ENCODE peak calls at places on chromosomes 5 and 9, in five cellular contexts. O is body of pancreas, D is spleen, G is ovary, V is IMR-90. K is an unnamed sample.

GRCh38 chr5:82405618-82406199 is 127.6 kb upstream of the RPS23 start:
- DNase-seq in O (no peak), D (no peak), G (no peak), V (peak; percentile 99), K (no peak)

GRCh38 chr5:117302949-117303348 is 728.3 kb upstream of the SEMA6A start:
- DNase-seq in O (no peak), D (no peak), G (no peak), V (no peak), K (no peak)

GRCh38 chr5:41176952-41177351 is 36.4 kb downstream of the C6 start:
- DNase-seq in O (no peak), D (no peak), G (no peak), V (peak; percentile 82), K (no peak)

GRCh38 chr5:176319827-176320554 is 41.6 kb downstream of the KIAA1191 start:
- DNase-seq in O (no peak), D (no peak), G (no peak), V (peak; percentile 6), K (no peak)

GRCh38 chr9:33132249-33132772 is 34.8 kb downstream of the B4GALT1 start:
- DNase-seq in O (no peak), D (peak; percentile 23), G (no peak), V (peak; percentile 90), K (no peak)

GRCh38 chr9:14480561-14480960 is 166.6 kb upstream of the NFIB start:
- DNase-seq in O (no peak), D (no peak), G (no peak), V (no peak), K (no peak)

GRCh38 chr5:81577091-81577490 is 173.8 kb downstream of the SSBP2 start:
- DNase-seq in O (no peak), D (no peak), G (no peak), V (no peak), K (no peak)

GRCh38 chr9:93364734-93365426 is 86.6 kb upstream of the FAM120A start:
- DNase-seq in O (no peak), D (no peak), G (no peak), V (no peak), K (no peak)

GRCh38 chr5:107557051-107557658 is 113.6 kb downstream of the EFNA5 start:
- DNase-seq in O (peak; percentile 19), D (no peak), G (no peak), V (no peak), K (no peak)

GRCh38 chr5:157528036-157528632 is 47.4 kb downstream of the ADAM19 start:
- DNase-seq in O (peak; percentile 51), D (no peak), G (no peak), V (peak; percentile 67), K (no peak)

GRCh38 chr5:169099801-169100734 is 200.9 kb downstream of the SLIT3 start:
- DNase-seq in O (no peak), D (no peak), G (no peak), V (no peak), K (peak; percentile 75)

GRCh38 chr9:3331801-3332200 is 194.0 kb downstream of the RFX3 start:
- DNase-seq in O (peak; percentile 10), D (no peak), G (no peak), V (no peak), K (no peak)

GRCh38 chr9:134282138-134282650 is 44.1 kb upstream of the RXRA start:
- DNase-seq in O (no peak), D (no peak), G (no peak), V (no peak), K (no peak)

GRCh38 chr5:89343666-89344065 is 460.7 kb upstream of the MEF2C start:
- DNase-seq in O (no peak), D (peak; percentile 72), G (no peak), V (peak; percentile 16), K (no peak)

GRCh38 chr5:80034962-80035821 is at the start of gene THBS4:
- DNase-seq in O (no peak), D (no peak), G (no peak), V (no peak), K (no peak)

GRCh38 chr9:36485647-36486453 is 85.8 kb upstream of the RNF38 start:
- DNase-seq in O (peak; percentile 17), D (no peak), G (peak; percentile 34), V (peak; percentile 17), K (peak; percentile 21)

GRCh38 chr5:98906756-98907355 is 22.0 kb downstream of the CHD1 start:
- DNase-seq in O (no peak), D (no peak), G (no peak), V (no peak), K (no peak)

GRCh38 chr5:67453526-67453925 is 256.9 kb upstream of the CD180 start:
- DNase-seq in O (no peak), D (no peak), G (no peak), V (no peak), K (no peak)

GRCh38 chr9:37753489-37754190 is at the start of gene TRMT10B:
- DNase-seq in O (peak; percentile 63), D (peak; percentile 91), G (peak; percentile 70), V (peak; percentile 64), K (peak; percentile 31)

GRCh38 chr9:17291766-17292165 is 156.9 kb downstream of the CNTLN start:
- DNase-seq in O (no peak), D (no peak), G (no peak), V (peak; percentile 63), K (no peak)

GRCh38 chr9:12955510-12956163 is 180.8 kb downstream of the LURAP1L start:
- DNase-seq in O (no peak), D (no peak), G (no peak), V (no peak), K (no peak)

GRCh38 chr9:105055922-105056321 is 128.0 kb upstream of the ABCA1 start:
- DNase-seq in O (no peak), D (no peak), G (no peak), V (peak; percentile 84), K (no peak)

GRCh38 chr9:21141427-21141882 is at the start of gene IFNW1:
- DNase-seq in O (no peak), D (no peak), G (no peak), V (no peak), K (no peak)

DNA sequence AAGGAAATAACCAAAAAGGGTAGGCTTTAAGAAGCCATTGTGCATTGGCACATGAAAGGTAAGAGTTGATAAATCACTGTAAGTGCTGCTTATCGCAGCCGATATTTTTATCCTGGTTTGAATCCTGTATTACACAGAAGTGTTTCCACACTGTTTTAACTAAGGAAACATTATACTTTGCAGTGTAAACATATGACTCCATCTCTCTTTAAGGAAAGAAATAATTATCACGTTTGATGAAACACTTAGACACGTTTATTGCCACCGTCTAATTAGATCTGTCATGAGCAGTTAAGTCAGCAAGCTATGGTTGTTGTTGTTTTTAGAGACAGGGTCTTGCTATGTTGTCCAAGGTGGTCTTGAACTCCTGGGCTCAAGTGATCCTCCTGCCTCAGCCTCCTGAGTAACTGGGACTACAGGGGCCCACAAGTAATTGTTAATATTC is 85.7 kb upstream of the TNFAIP8 start:
- DNase-seq in O (no peak), D (no peak), G (no peak), V (no peak), K (no peak)
- TF ChIP-seq POLR2A in O (no peak), D (no peak), G (no peak), V (no peak), K (no peak)

DNA sequence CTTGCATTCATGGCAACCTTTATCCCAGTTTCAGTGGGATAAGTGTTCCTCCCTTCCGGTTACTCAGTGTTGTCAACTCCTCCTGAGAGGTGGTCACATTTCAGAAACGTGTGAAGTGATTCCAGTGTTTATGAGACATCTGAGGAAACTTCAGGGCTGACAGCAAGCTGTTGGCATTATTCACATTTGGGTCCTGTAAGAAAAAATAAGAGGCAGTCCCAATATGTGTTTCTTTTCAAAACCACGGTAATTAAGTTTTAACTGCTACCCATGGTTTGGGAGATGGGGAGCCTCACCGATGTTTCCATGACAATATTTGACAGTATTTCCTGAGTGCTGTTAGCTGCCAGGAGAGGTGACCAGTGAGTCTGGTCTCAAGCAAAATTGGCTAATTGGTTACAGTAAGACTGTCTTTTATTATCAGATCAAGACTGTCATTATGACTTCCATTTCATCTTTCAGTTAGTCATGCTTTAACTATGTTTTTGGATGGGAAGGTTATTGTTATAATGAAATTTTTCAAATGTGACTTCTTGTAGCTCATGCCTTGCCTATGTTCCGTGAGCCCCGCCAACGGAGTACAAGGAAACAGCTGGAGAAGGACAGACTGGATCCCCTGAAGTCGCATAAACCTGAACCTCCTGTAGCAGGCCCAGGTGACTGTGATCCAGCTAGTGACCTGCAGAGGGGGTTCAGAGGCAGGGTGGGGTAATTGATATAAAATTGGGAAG is 115.3 kb downstream of the GDNF start:
- DNase-seq in O (no peak), D (no peak), G (no peak), V (no peak), K (no peak)
- H3K4me3 ChIP-seq in O (no peak overlapping the region), D (no peak overlapping the region), G (no peak overlapping the region), V (no peak overlapping the region), K (no peak overlapping the region)

DNA sequence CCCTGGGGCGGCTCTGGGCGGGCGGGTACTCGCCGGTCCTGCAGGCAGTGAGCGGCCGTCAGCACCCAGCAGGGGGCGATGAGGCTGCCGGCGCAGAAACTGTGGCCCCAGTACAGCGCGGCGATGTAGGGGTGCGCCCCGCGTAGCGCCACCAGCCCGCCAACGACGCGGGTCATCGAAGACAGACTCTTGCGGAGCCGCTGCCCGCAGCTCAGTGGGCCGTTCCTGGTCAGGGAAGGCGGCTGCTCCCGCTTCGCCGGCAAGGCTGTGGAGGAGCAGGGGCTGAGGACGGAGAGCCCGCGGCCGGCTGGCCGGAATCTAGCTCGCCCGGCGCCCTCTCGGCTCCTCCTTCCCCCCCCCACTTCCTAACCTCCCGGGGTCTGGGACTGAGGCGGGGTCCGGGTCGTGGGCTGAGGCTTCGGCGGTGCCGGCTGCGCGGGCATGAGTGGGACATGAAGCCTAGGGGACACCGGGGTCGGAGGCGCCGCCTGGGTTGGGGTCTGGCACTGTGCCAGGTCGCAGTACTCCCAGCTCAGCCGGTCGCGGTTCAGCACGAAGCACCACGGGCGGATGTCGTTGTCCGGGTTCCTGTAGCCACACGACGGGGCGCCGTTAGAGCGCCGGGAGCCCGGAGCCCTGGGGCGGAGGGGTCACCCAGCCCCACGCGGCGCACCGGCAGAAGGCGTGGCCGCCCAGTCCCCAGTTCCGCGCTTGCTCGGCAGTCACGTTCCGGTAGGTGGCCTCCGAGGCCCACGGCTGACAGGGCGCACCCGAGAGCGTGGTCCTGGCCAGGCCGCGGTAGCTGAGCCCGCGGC is 3.6 kb upstream of the PFN3 start:
- DNase-seq in O (peak; percentile 91), D (peak; percentile 98), G (peak; percentile 85), V (peak; percentile 75), K (peak; percentile 96)
- TF ChIP-seq POLR2A in O (no peak), D (no peak), G (no peak), V (no peak), K (no peak)

GRCh38 chr5:83549681-83550080 is 78.1 kb downstream of the VCAN start:
- DNase-seq in O (no peak), D (no peak), G (no peak), V (no peak), K (no peak)

GRCh38 chr5:83547889-83548288 is 76.3 kb downstream of the VCAN start:
- DNase-seq in O (no peak), D (no peak), G (no peak), V (no peak), K (no peak)

GRCh38 chr5:83551826-83552225 is 80.3 kb downstream of the VCAN start:
- DNase-seq in O (no peak), D (no peak), G (no peak), V (peak; percentile 92), K (no peak)

GRCh38 chr5:83547156-83547555 is 75.6 kb downstream of the VCAN start:
- DNase-seq in O (no peak), D (no peak), G (no peak), V (no peak), K (no peak)

DNA sequence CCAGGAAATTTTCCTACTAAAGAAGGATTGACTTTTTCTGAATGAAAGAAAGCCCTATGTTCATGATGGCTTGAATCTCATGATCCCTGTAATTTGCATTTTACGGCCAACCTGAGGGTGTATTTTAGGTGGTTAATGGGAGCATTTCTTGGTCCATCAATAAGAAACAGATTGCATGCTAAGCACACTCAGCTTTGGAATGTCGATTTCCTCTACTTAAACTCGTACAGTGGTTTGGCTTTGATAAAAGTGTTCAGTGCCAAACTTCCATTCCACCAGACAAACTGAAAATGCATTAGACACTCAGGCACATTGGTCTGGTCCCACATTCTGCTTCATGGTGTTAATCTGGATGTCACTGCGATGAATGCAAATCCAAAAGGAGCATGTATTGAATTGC is 77.0 kb downstream of the VCAN start:
- DNase-seq in O (no peak), D (no peak), G (no peak), V (peak; percentile 31), K (no peak)
- H3K4me3 ChIP-seq in O (no peak overlapping the region), D (no peak overlapping the region), G (no peak overlapping the region), V (no peak overlapping the region), K (no peak overlapping the region)